ENCODE peak calls at places on chromosomes 16 and 17, in five cellular contexts. R is A549, O is endothelial cell of umbilical vein, D is WTC11, S is HCT116. B is an unnamed sample.

GRCh38 chr17:9522074-9522473 is 53.5 kb downstream of the STX8 start:
- DNase-seq in R (peak), O (peak), D (no peak), S (no peak), B (peak)

GRCh38 chr17:16415031-16415924 is at the start of gene TRPV2:
- DNase-seq in R (peak), O (no peak), D (peak), S (no peak), B (peak)

GRCh38 chr16:56677474-56677873 is 4.8 kb upstream of the MT1X start:
- DNase-seq in R (no peak), O (no peak), D (no peak), S (no peak), B (no peak)

GRCh38 chr16:27179500-27180072 is 23.7 kb upstream of the KDM8 start:
- DNase-seq in R (peak), O (peak), D (peak), S (peak), B (peak)

GRCh38 chr17:7328840-7329359 is at the start of gene NEURL4:
- DNase-seq in R (no peak), O (no peak), D (peak), S (no peak), B (no peak)

GRCh38 chr16:85615014-85615851 is 2.1 kb downstream of the GSE1 start:
- DNase-seq in R (peak), O (no peak), D (peak), S (peak), B (no peak)

GRCh38 chr16:30183961-30184429 is 593 bp downstream of the CORO1A start:
- DNase-seq in R (no peak), O (no peak), D (no peak), S (no peak), B (peak)

GRCh38 chr16:87725596-87726235 is 40.1 kb downstream of the KLHDC4 start:
- DNase-seq in R (no peak), O (no peak), D (no peak), S (no peak), B (no peak)

GRCh38 chr16:89923640-89924297 is 627 bp downstream of the TUBB3 start:
- DNase-seq in R (no peak), O (no peak), D (peak), S (no peak), B (peak)

GRCh38 chr16:4696172-4696904 is 3.0 kb downstream of the NUDT16L1 start:
- DNase-seq in R (no peak), O (no peak), D (no peak), S (no peak), B (peak)

GRCh38 chr17:65690626-65691310 is 129.3 kb upstream of the AXIN2 start:
- DNase-seq in R (no peak), O (no peak), D (no peak), S (no peak), B (no peak)

GRCh38 chr17:49995055-49995738 is at the start of gene DLX3:
- DNase-seq in R (peak), O (peak), D (peak), S (no peak), B (peak)

GRCh38 chr17:62995377-62995885 is 29.4 kb downstream of the TANC2 start:
- DNase-seq in R (peak), O (peak), D (peak), S (peak), B (peak)

GRCh38 chr16:29012913-29013641 is 28.2 kb downstream of the LAT start:
- DNase-seq in R (no peak), O (no peak), D (no peak), S (no peak), B (no peak)

GRCh38 chr17:70655179-70655578 is 485.8 kb downstream of the KCNJ2 start:
- DNase-seq in R (no peak), O (no peak), D (no peak), S (no peak), B (peak)

GRCh38 chr17:17765359-17765758 is 71.4 kb downstream of the SREBF1 start:
- DNase-seq in R (no peak), O (no peak), D (no peak), S (no peak), B (no peak)

GRCh38 chr17:66123163-66123562 is 68.8 kb downstream of the CEP112 start:
- DNase-seq in R (no peak), O (no peak), D (no peak), S (peak), B (no peak)

GRCh38 chr16:87840462-87840978 is 28.8 kb downstream of the SLC7A5 start:
- DNase-seq in R (no peak), O (no peak), D (no peak), S (no peak), B (no peak)

GRCh38 chr17:35432176-35433074 is at the start of gene SLFN12:
- DNase-seq in R (no peak), O (peak), D (peak), S (no peak), B (no peak)

GRCh38 chr17:18224428-18225120 is 861 bp upstream of the LLGL1 start:
- DNase-seq in R (no peak), O (no peak), D (peak), S (no peak), B (peak)

GRCh38 chr16:46844771-46845170 is 13.8 kb upstream of the C16orf87 start:
- DNase-seq in R (no peak), O (no peak), D (no peak), S (no peak), B (no peak)

GRCh38 chr17:58667934-58668597 is 23.8 kb downstream of the TEX14 start:
- DNase-seq in R (no peak), O (no peak), D (no peak), S (no peak), B (no peak)

GRCh38 chr16:3004319-3004718 is 8.4 kb upstream of the CLDN9 start:
- DNase-seq in R (no peak), O (no peak), D (no peak), S (no peak), B (no peak)

GRCh38 chr17:27811961-27812360 is 11.6 kb upstream of the NOS2 start:
- DNase-seq in R (no peak), O (no peak), D (no peak), S (no peak), B (no peak)

GRCh38 chr17:49691677-49692191 is 13.8 kb upstream of the SPOP start:
- DNase-seq in R (no peak), O (no peak), D (no peak), S (no peak), B (no peak)

GRCh38 chr17:82101767-82102679 is 4.0 kb upstream of the FASN start:
- DNase-seq in R (no peak), O (no peak), D (no peak), S (no peak), B (no peak)

GRCh38 chr16:11824362-11824761 is 27.0 kb downstream of the RSL1D1 start:
- DNase-seq in R (no peak), O (no peak), D (no peak), S (no peak), B (no peak)

GRCh38 chr17:54781389-54781788 is 119.3 kb upstream of the TOM1L1 start:
- DNase-seq in R (no peak), O (no peak), D (no peak), S (no peak), B (no peak)

GRCh38 chr17:10114931-10115535 is 83.4 kb downstream of the GAS7 start:
- DNase-seq in R (peak), O (no peak), D (no peak), S (no peak), B (peak)

GRCh38 chr16:46907061-46907774 is 23.1 kb downstream of the GPT2 start:
- DNase-seq in R (no peak), O (no peak), D (no peak), S (no peak), B (no peak)

GRCh38 chr16:86931410-86931941 is 353.1 kb downstream of the FOXL1 start:
- DNase-seq in R (no peak), O (peak), D (no peak), S (no peak), B (no peak)

GRCh38 chr17:75776399-75777242 is 8.0 kb upstream of the UNK start:
- DNase-seq in R (no peak), O (no peak), D (no peak), S (no peak), B (no peak)

GRCh38 chr17:51853857-51854256 is 304.7 kb downstream of the CA10 start:
- DNase-seq in R (no peak), O (no peak), D (no peak), S (no peak), B (no peak)

GRCh38 chr17:34299918-34300600 is 14.5 kb downstream of the CCL11 start:
- DNase-seq in R (no peak), O (peak), D (no peak), S (no peak), B (no peak)
- TF ChIP-seq MAX in R (no peak), O (no peak), D (no peak), S (no peak), B (no peak)

DNA sequence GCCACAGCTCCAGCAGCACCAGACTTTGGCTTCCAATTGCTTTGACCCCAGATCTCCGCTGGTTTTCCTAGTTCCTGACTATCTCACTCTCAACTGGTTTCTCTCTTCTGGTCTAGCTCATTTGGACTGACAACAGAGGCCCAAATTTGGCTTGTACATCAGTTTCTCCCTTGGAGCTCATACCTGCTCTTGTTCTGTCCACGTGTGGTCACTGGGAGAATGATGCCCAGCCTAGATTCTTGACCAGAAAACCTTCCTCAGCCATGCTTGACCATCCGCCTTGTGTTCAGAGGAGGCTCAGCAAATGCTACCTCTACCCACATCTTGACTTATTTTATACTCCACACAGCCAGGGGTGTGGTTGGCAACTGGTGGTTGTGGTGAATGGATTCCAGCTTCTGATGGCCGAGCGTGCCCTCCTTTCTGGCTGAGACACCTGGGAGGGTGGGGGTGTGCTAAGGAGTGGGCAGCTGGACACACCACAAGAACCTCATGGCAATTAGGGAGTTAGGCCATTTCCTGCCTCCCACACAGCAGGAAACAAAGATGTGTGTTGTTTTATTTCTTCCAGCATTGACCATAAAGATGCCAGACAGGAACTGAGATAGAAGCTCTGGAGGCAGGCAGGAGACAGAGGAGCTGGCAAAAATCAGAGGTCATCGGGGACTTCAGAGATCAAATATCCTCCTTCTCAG is 93.8 kb upstream of the FAM20A start:
- DNase-seq in R (no peak), O (no peak), D (no peak), S (no peak), B (no peak)
- TF ChIP-seq MAX in R (no peak), O (no peak), D (no peak), S (no peak), B (no peak)

GRCh38 chr17:81094744-81095607 is 60.0 kb downstream of the BAIAP2 start:
- DNase-seq in R (peak), O (peak), D (peak), S (peak), B (peak)
- TF ChIP-seq MAX in R (peak), O (peak), D (peak), S (no peak), B (peak)

GRCh38 chr16:50942143-50942542 is 200.3 kb downstream of the CYLD start:
- DNase-seq in R (no peak), O (no peak), D (peak), S (no peak), B (no peak)
- TF ChIP-seq MAX in R (no peak), O (no peak), D (no peak), S (no peak), B (no peak)

DNA sequence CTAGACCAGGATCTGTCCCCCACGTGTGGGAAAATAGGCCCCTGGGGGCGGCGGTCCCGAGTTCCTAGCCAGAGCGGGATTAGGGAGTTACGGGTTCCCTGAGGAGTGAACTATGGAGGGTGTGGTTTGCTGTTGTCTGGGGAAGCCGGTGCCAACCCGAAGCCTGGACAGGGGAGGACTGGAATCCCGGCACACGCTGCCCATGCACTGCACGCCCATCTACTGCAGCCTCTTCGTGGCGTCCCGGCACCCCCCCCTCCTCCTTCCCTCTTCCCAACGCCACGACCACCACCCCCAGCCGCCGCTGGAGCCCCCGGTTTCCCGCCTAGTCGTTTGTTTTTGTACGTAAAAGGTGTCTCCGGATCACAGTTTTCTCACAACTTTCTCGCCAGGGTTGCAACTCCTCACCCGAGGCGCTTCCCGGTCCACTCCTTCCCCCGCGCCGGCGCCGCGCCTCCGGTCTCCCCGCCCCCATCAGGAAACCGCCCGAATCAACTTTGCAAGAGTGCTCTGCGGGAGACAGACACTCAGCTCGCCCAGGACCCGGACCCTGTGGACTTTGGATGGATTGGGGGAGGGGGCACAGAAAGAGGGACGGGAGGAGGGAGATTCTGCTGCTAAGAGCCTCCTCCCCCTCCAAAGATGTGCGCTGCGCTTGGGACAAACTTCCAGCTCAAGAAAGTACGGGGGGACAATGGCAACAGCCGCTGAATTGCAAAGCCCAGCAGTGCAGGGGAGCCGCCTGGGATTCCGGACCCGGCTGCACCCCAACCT is 1.4 kb upstream of the LHX1 start:
- DNase-seq in R (peak), O (no peak), D (peak), S (no peak), B (peak)
- TF ChIP-seq MAX in R (peak), O (no peak), D (peak), S (no peak), B (no peak)

GRCh38 chr16:14548933-14549788 is 80.9 kb downstream of the PARN start:
- DNase-seq in R (no peak), O (peak), D (no peak), S (no peak), B (no peak)

GRCh38 chr16:14545346-14545884 is 84.6 kb downstream of the PARN start:
- DNase-seq in R (no peak), O (no peak), D (no peak), S (no peak), B (no peak)

GRCh38 chr16:14553447-14553846 is 76.6 kb downstream of the PARN start:
- DNase-seq in R (no peak), O (no peak), D (no peak), S (no peak), B (no peak)

DNA sequence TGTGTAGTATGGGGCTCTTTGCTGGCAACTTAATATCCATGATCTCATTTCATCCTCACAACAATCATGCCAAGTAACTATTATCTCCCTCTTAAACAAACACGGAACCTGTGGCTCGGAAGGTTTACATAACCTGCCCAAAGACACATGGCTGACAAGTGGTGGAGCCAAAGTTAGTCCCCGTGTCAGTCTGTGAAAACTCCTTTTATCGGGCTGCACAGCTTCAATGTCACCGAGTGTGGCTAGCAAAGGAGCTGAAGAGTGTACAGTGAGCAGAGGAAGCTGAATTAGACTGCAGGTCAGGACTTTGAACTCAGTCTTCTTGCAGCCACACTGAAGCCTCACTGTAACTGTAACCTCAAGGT is 80.3 kb downstream of the PARN start:
- DNase-seq in R (no peak), O (peak), D (no peak), S (no peak), B (no peak)
- TF ChIP-seq MAX in R (peak), O (no peak), D (no peak), S (no peak), B (no peak)

GRCh38 chr16:72621651-72622050 is 426.3 kb downstream of the ZFHX3 start:
- DNase-seq in R (no peak), O (no peak), D (no peak), S (no peak), B (no peak)

GRCh38 chr16:72620853-72621252 is 427.1 kb downstream of the ZFHX3 start:
- DNase-seq in R (no peak), O (no peak), D (no peak), S (no peak), B (no peak)

DNA sequence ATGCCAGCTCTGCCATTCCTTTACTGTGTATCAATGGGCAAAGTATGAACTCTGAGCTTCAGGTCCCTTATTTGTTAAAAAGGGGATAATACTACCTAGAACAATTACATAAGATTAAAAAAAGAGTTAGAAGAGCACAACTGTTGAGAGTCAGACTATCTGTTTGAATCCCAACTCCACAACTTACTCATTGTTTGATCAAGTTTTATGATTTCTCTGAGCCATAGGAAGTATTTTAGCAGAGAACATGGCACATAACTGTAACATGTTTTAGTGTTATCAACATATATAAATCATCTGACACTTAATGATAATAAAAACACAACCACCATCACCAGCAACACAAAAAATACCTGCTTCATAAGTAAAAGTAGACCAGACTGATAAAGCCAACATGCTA is 421.3 kb downstream of the ZFHX3 start:
- DNase-seq in R (no peak), O (no peak), D (no peak), S (no peak), B (no peak)
- TF ChIP-seq MAX in R (no peak), O (no peak), D (no peak), S (no peak), B (no peak)

DNA sequence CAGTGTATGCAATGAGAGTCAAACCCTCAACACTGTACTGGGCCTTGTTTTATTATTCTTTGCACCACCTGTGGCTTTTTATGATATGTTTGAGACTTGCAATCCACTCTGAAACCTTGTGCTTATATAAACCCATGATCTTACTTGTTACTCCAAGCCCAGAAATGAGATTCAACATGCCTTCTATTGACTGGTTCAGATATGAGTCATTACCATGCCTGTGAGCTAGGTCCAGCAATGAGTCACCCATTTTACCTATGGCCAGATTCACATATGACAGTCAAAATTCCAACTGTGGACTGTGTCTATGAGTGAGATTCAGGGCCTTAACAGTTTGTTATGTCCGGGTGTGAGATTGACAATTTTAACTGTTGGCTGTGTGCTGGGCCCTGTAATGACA is 1846.1 kb downstream of the TP53TG3F start:
- DNase-seq in R (no peak), O (no peak), D (no peak), S (no peak), B (no peak)
- TF ChIP-seq MAX in R (no peak), O (no peak), D (no peak), S (no peak), B (no peak)

DNA sequence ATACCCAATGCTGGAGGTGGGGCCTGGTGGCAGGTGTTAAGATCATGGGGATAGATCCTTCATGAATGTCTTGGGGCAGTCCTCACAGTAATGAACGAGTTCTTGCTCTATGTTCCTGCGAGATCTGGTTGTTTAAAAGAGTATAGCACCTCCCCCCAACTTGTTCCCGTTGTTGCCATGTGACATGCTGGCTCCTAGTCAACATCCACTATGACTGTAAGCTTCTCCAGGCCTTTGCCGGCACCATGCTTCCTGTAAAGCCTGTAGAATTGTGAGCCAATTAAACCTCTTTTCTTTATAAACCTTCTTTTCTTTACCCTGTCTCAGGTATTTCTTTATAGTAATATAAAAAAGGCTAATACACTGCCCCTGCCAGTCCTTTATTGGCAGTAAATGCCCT is 33.3 kb downstream of the RANBP10 start:
- DNase-seq in R (no peak), O (peak), D (no peak), S (no peak), B (no peak)
- TF ChIP-seq MAX in R (no peak), O (no peak), D (no peak), S (no peak), B (no peak)

B was measured in SK-N-SH.